ENCODE peak calls at places on chromosomes 11 and 22, in nine cellular contexts. K is Panc1, F is HCT116, N is spleen, E is esophagus muscularis mucosa, R is GM12878, Q is stomach, O is breast epithelium, Y is sigmoid colon. V is an unnamed sample.

GRCh38 chr11:115420524-115420923 is 83.7 kb downstream of the CADM1 start:
- DNase-seq in K (no peak), F (no peak), N (no peak), E (no peak), R (no peak), Q (no peak), O (no peak), Y (no peak), V (no peak)

GRCh38 chr22:33126881-33127280 is 68.7 kb upstream of the SYN3 start:
- DNase-seq in K (no peak), F (no peak), N (no peak), E (no peak), R (no peak), Q (no peak), O (no peak), Y (no peak), V (no peak)

GRCh38 chr22:31136155-31136554 is 4.2 kb downstream of the PLA2G3 start:
- DNase-seq in K (no peak), F (no peak), N (peak; percentile 33), E (no peak), R (no peak), Q (no peak), O (no peak), Y (no peak), V (no peak)

GRCh38 chr22:38313384-38313955 is 3.8 kb downstream of the CSNK1E start:
- DNase-seq in K (peak; percentile 68), F (no peak), N (peak; percentile 85), E (no peak), R (peak; percentile 35), Q (peak; percentile 50), O (no peak), Y (peak; percentile 95), V (no peak)

GRCh38 chr22:37169947-37170688 is 17.9 kb downstream of the C1QTNF6 start:
- DNase-seq in K (no peak), F (no peak), N (peak; percentile 66), E (no peak), R (no peak), Q (no peak), O (peak; percentile 15), Y (peak; percentile 53), V (peak; percentile 78)

GRCh38 chr11:2443406-2443805 is 908 bp downstream of the TRPM5 start:
- DNase-seq in K (no peak), F (no peak), N (no peak), E (no peak), R (no peak), Q (no peak), O (no peak), Y (no peak), V (peak; percentile 51)

GRCh38 chr11:75577198-75577597 is 15.1 kb downstream of the SERPINH1 start:
- DNase-seq in K (no peak), F (no peak), N (no peak), E (no peak), R (no peak), Q (peak; percentile 52), O (no peak), Y (no peak), V (no peak)

GRCh38 chr22:44338183-44338812 is 25.5 kb upstream of the SHISAL1 start:
- DNase-seq in K (no peak), F (no peak), N (no peak), E (no peak), R (no peak), Q (peak; percentile 80), O (no peak), Y (peak; percentile 66), V (no peak)

GRCh38 chr11:121563900-121564822 is 111.4 kb upstream of the SORL1-AS1 start:
- DNase-seq in K (no peak), F (no peak), N (no peak), E (no peak), R (no peak), Q (no peak), O (no peak), Y (no peak), V (no peak)

GRCh38 chr22:31488988-31489617 is 539 bp downstream of the EIF4ENIF1 start:
- DNase-seq in K (no peak), F (no peak), N (peak; percentile 92), E (no peak), R (no peak), Q (peak; percentile 36), O (no peak), Y (no peak), V (no peak)

GRCh38 chr22:45226681-45227186 is 14.0 kb downstream of the KIAA0930 start:
- DNase-seq in K (no peak), F (no peak), N (no peak), E (no peak), R (no peak), Q (peak; percentile 41), O (no peak), Y (no peak), V (no peak)

GRCh38 chr11:18731949-18732821 is 6.2 kb upstream of the IGSF22 start:
- DNase-seq in K (peak; percentile 38), F (peak; percentile 19), N (no peak), E (no peak), R (peak; percentile 24), Q (peak; percentile 63), O (no peak), Y (no peak), V (no peak)

GRCh38 chr11:19089421-19089820 is 27.5 kb upstream of the ZDHHC13 start:
- DNase-seq in K (no peak), F (no peak), N (no peak), E (no peak), R (no peak), Q (no peak), O (no peak), Y (no peak), V (no peak)

GRCh38 chr11:75480185-75480889 is 45.4 kb downstream of the GDPD5 start:
- DNase-seq in K (no peak), F (no peak), N (no peak), E (no peak), R (no peak), Q (no peak), O (no peak), Y (no peak), V (no peak)

GRCh38 chr11:66548774-66549630 is 2.3 kb downstream of the ACTN3 start:
- DNase-seq in K (no peak), F (no peak), N (no peak), E (no peak), R (no peak), Q (no peak), O (no peak), Y (no peak), V (no peak)

GRCh38 chr22:23192133-23192532 is 11.8 kb downstream of the BCR start:
- DNase-seq in K (no peak), F (no peak), N (no peak), E (no peak), R (no peak), Q (peak; percentile 77), O (no peak), Y (no peak), V (no peak)

GRCh38 chr11:73344191-73344607 is 32.0 kb upstream of the RELT start:
- DNase-seq in K (no peak), F (no peak), N (peak; percentile 86), E (no peak), R (no peak), Q (no peak), O (no peak), Y (peak; percentile 83), V (no peak)

DNA sequence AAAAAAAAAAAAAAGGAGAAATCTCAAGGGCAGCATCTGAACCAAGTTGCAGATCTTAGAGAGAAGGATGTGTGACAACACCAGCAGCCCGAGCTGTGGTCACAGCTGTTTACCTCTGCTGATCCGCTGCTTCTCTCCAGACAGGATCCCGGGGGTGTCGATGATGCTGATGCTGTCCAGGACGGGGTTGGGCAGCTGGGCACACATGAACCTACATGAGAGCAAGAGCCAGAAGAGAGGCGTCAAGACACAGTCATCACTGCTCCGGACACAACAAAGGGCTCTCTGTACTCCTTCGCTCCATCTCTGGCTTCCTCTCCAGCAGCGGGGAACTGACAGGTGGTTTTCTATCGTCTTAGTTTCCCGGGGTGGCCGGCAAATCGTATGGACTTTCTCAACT is 4.1 kb downstream of the EHD1 start:
- DNase-seq in K (no peak), F (no peak), N (peak; percentile 87), E (no peak), R (no peak), Q (no peak), O (no peak), Y (no peak), V (no peak)
- TF ChIP-seq POLR2AphosphoS5 in K (no peak), F (no peak), N (peak; percentile 53), E (peak; percentile 16), R (peak; percentile 75), Q (no peak), O (no peak), Y (no peak), V (no peak)

DNA sequence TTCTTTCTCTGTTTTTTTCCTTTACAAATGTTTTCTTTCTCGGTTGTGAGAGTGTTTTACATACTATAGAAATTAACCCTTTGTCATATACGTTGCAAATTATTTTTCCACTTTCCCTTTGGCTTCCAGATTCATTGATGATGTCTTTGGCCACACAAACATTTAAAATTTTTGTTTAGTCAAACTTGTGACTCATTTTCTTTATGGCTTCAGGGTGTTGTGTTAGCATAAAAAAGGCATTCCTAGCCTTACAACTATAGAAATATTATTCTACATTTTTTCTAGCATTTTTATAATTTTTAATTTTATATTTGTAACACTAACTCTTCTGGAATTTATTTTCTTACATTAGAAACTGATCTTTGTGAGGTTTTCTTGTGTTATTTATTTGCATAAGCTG is 12.1 kb downstream of the GRIA4 start:
- DNase-seq in K (no peak), F (no peak), N (no peak), E (no peak), R (no peak), Q (no peak), O (no peak), Y (no peak), V (no peak)
- TF ChIP-seq CTCF in K (no peak), F (no peak), N (no peak), E (no peak), R (no peak), Q (no peak), O (no peak), Y (no peak), V (no peak)

DNA sequence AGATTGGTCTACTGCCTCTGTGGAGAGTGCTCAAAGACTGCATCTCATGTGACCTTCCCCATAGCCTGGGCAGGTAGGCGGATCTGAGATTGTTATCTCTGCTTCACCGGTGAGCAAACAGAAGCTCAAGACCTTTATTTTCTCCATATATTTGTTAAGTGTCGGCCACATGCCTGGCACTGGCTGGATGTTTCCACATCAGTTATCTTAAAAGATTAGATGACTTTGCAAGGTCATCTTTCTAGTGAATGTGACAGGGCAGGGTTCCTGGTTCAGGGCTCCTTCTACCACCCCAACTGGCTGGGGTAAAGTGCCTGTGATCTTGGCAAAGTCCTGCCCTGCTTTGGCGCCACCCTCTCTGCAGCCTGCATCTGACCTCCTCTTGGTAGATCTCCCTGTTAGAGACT is 125.0 kb downstream of the CCDC81 start:
- DNase-seq in K (no peak), F (no peak), N (no peak), E (no peak), R (no peak), Q (peak; percentile 84), O (no peak), Y (no peak), V (no peak)
- H3K4me3 ChIP-seq in K (no peak overlapping the region), F (no peak overlapping the region), N (no peak overlapping the region), E (no peak overlapping the region), R (no peak overlapping the region), Q (no peak overlapping the region), O (no peak overlapping the region), Y (no peak overlapping the region), V (no peak overlapping the region)

DNA sequence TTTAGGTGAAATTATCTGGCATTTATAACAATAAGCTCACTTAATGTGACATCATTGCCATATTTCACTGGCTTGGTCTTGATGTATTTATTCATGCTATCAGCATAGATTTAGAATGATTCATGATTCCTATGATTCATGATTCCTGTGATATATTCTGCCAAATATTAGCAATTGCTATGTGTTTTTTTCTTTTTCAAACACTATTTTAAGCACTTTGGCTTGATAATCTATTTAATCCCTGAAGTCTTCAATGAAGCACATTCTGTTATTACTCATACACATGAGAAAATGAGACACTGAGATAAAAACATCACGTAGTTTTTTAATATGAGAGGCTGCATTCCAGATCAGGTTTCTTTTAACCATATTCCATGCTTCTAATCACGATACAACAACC is 78.5 kb downstream of the LUZP2 start:
- DNase-seq in K (no peak), F (no peak), N (no peak), E (no peak), R (no peak), Q (no peak), O (no peak), Y (no peak), V (no peak)
- TF ChIP-seq POLR2AphosphoS5 in K (no peak), F (no peak), N (no peak), E (no peak), R (no peak), Q (no peak), O (no peak), Y (no peak), V (no peak)